ENCODE peak calls at places on chromosome 14, in four cellular contexts. Q, U, B and W are unnamed samples.

GRCh38 chr14:54366726-54367707 is 29.8 kb upstream of the CDKN3 start:
- DNase-seq in Q (peak; percentile 84), U (no peak), B (no peak), W (peak; percentile 46)

GRCh38 chr14:31457665-31458659 is 656 bp upstream of the DTD2 start:
- DNase-seq in Q (peak; percentile 93), U (no peak), B (no peak), W (no peak)

GRCh38 chr14:22657861-22658260 is 13.7 kb upstream of the OR6J1 start:
- DNase-seq in Q (peak; percentile 59), U (no peak), B (no peak), W (no peak)

GRCh38 chr14:24965934-24966593 is 83.9 kb downstream of the STXBP6 start:
- DNase-seq in Q (no peak), U (no peak), B (no peak), W (no peak)

GRCh38 chr14:54737132-54737711 is 165.4 kb downstream of the GCH1 start:
- DNase-seq in Q (no peak), U (no peak), B (peak; percentile 30), W (no peak)

GRCh38 chr14:73728106-73729014 is 14.2 kb upstream of the PNMA1 start:
- DNase-seq in Q (peak; percentile 60), U (no peak), B (peak; percentile 75), W (peak; percentile 93)

GRCh38 chr14:96176275-96176674 is 28.4 kb upstream of the BDKRB2 start:
- DNase-seq in Q (no peak), U (no peak), B (no peak), W (no peak)

GRCh38 chr14:29235991-29236390 is 469.4 kb downstream of the FOXG1 start:
- DNase-seq in Q (no peak), U (no peak), B (no peak), W (no peak)

GRCh38 chr14:89507521-89507920 is 90.5 kb upstream of the FOXN3 start:
- DNase-seq in Q (peak; percentile 32), U (peak; percentile 52), B (no peak), W (no peak)

DNA sequence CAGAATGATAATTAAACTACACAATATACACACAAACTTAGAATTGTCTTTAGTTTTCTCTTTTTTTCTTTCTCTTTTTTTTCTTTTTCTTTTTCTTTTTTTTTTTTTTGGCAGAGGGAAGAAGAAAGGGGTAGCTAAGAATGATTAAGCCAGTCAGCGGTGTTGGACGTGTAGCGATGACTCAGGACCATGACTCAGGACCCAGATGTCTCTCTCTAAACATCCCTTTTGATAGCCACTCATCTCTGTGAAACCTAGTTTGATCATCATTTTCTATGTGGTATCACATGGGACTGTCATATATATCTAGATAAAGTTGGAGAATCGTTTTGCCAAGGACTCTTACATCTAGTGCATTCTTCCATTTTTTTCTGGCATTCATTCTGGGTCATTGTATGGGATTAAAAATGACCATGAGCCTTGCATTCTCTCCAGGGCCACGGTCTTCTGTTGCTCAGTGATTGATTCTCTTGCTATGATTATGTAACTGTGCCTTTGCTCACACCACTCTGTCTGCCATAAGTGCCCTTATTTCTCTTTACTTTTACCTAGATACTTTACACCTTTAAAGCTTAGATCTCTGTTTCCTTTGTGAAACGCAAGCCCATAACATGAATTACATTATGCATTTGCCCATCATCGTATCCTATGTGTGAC is 26.6 kb upstream of the NRXN3 start:
- DNase-seq in Q (no peak), U (no peak), B (peak; percentile 17), W (no peak)
- TF ChIP-seq NR2C2 in Q (no peak), U (no peak), B (no peak), W (no peak)

GRCh38 chr14:69354383-69355154 is 43.5 kb downstream of the ERH start:
- DNase-seq in Q (peak; percentile 16), U (peak; percentile 87), B (no peak), W (no peak)
- TF ChIP-seq USF2 in Q (no peak), U (no peak), B (no peak), W (no peak)

DNA sequence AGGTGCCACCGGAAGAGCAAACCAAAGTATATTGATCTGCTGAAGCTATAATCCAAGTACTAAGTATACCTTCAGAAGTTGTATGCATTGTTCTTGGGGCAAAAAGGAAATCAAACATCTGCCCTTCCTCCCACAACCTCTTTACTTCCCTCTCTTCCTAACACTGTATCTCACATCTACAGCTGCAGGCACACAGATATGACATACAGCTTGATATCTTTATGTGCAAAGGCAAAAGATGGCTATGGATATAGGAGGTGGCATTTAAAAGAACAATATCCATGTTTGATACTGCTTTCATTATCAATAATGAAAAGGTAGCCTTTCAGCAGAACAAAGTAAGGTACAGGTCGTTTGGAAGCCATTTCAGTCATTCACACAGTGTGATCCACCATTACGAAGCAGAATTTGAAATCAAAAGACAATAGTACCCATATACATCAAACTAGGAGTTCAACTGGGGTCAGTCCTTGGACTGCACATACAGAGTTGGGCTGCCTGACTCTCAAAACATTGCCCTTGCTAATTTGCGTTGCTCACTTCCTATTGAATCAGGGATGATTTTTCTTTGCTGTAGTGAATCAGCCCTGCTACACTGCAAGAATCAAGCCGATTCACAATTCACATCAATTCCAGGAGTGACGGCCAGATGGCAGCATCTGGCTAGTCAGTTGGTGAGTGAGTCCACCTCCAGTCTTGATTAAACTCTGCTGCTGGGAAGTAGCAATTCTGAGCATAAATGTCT is 8.9 kb downstream of the ANG start:
- DNase-seq in Q (peak; percentile 62), U (no peak), B (peak; percentile 44), W (peak; percentile 72)
- TF ChIP-seq TCF7 in Q (no peak), U (no peak), B (no peak), W (no peak)

GRCh38 chr14:104093366-104094055 is 8.0 kb downstream of the ASPG start:
- DNase-seq in Q (no peak), U (no peak), B (peak; percentile 76), W (peak; percentile 19)
- TF ChIP-seq NR2C2 in Q (no peak), U (no peak), B (no peak), W (no peak)

DNA sequence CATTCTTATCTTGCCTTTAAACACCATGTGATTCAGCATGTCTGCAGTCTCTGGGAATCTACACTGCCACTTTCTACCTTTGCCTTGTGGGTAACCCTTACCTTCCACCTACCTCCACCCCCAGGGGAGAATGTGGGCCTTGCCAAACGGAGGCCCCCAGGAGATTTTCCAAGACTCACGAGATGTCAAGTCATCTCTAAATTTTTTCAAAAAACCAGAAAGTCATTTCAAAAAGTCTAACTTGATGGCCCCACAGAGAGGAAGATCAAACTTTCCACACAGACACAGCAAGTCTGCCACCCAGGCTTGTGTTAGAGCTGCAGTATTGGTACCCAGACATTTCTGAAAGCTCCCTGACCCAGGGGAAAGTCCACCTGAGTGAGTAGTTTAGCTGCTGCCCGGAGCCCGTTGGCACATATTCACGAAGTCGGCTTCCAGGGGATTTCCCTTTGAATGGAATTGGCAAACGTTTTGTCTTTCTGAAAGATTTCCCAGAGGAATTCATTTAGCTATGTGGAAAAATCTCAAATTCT is 4.6 kb upstream of the PSMA6 start:
- DNase-seq in Q (no peak), U (peak; percentile 55), B (no peak), W (no peak)
- TF ChIP-seq USF2 in Q (no peak), U (no peak), B (no peak), W (no peak)

DNA sequence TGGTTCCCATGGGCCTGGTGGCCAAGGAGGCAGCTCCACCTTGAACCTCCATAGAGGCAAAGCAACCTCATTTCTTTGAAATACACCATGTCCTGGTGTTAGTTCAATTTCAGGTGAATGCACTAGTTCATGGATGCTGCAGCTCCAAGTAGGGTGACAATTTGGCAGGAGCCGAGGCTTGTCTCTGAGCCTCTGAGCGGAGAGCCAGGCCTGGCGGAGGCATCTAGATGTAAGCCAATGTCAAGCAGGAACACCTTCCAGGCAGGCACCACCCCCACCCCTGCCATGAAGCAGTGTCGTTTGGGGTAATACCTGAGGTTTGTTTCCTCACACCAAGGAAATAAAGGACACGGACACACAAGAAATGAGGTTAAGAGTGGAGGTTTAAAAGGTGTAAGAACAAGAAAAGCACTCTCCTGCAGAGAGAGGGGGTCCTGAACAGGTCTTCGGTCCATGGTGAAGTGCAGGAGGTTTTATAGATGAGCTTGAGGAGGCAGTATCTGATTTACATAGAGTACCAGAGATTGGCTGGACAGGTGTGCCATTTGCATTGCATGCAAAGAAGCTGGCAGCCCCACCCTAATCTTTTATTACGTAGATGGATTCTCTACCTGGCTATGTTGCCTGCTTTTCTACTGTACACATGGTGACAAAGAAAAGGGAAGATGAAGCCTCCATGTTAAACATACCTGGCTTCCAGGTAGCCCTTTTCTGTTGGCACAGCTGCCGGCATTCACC is 60.3 kb downstream of the RIN3 start:
- DNase-seq in Q (no peak), U (no peak), B (no peak), W (no peak)
- TF ChIP-seq TCF7 in Q (no peak), U (no peak), B (no peak), W (no peak)

GRCh38 chr14:33030406-33030805 is 91.7 kb downstream of the NPAS3 start:
- DNase-seq in Q (no peak), U (no peak), B (no peak), W (no peak)

DNA sequence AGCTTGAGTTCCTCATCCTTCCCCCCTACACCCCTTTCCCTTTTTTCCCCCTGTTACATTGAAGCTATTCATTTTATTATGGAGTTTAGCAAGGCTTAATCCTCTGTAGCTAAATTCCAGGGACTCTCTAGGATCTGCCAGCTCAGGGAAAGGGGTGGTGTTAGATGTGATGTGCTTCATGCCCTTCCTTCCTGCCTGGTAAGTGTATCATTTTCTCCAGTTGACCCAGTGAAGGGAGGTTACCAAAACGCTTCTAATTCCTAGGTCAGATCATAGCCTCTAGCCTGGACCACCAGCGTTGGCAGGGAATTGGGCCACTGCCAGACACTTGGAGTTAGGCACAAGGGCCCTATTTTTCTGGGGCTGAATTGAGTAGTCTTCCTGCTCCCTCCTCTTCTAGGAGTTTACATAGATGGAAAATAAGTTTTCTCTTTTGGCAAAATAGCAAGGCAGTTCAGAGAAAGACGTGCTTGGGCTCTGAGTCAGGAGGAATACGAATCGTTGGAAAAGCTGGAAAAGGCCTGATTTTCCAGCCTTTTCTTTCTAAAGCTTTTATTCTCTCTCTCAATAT is 88.3 kb downstream of the NPAS3 start:
- DNase-seq in Q (no peak), U (no peak), B (no peak), W (no peak)
- TF ChIP-seq NR2C2 in Q (no peak), U (no peak), B (no peak), W (no peak)